ENCODE peak calls at places on chromosomes 16 and 17, in four cellular contexts. K is M059J; A is EL; U is activated naive CD4-positive, alpha-beta T cell. W is an unnamed sample.

GRCh38 chr16:89112377-89113151 is 18.9 kb downstream of the ACSF3 start:
- DNase-seq in K (no peak), A (no peak), U (no peak), W (no peak)

GRCh38 chr16:75566889-75567255 is 693 bp downstream of the GABARAPL2 start:
- DNase-seq in K (peak), A (peak), U (no peak), W (no peak)

GRCh38 chr16:84359326-84359725 is 9.0 kb upstream of the ATP2C2 start:
- DNase-seq in K (no peak), A (no peak), U (no peak), W (no peak)

GRCh38 chr16:25868041-25868600 is 176.4 kb downstream of the HS3ST4 start:
- DNase-seq in K (no peak), A (no peak), U (no peak), W (no peak)

GRCh38 chr17:68011199-68011665 is 15.0 kb upstream of the C17orf58 start:
- DNase-seq in K (peak), A (peak), U (peak), W (peak)

GRCh38 chr17:2238432-2239169 is 65.0 kb downstream of the SMG6 start:
- DNase-seq in K (peak), A (no peak), U (no peak), W (no peak)

GRCh38 chr17:9444687-9445086 is 130.9 kb downstream of the STX8 start:
- DNase-seq in K (no peak), A (no peak), U (no peak), W (no peak)

GRCh38 chr17:13843862-13844640 is 225.3 kb upstream of the COX10 start:
- DNase-seq in K (no peak), A (no peak), U (no peak), W (no peak)

GRCh38 chr16:84889066-84889465 is 69.3 kb downstream of the CRISPLD2 start:
- DNase-seq in K (no peak), A (no peak), U (no peak), W (no peak)

GRCh38 chr16:1495281-1496262 is 2.4 kb downstream of the TELO2 start:
- DNase-seq in K (no peak), A (no peak), U (no peak), W (no peak)

GRCh38 chr17:9729034-9729650 is 62.2 kb downstream of the DHRS7C start:
- DNase-seq in K (peak), A (peak), U (no peak), W (no peak)

GRCh38 chr17:1026599-1026975 is 29.7 kb downstream of the TIMM22 start:
- DNase-seq in K (no peak), A (no peak), U (no peak), W (no peak)

GRCh38 chr17:4796550-4796915 is 569 bp downstream of the PSMB6 start:
- DNase-seq in K (peak), A (peak), U (no peak), W (no peak)

GRCh38 chr17:7523033-7523432 is 25.8 kb upstream of the TNFSF12 start:
- DNase-seq in K (no peak), A (peak), U (no peak), W (peak)

GRCh38 chr16:58515871-58516767 is 802 bp downstream of the SETD6 start:
- DNase-seq in K (peak), A (peak), U (no peak), W (peak)

GRCh38 chr16:31064882-31065461 is 9.1 kb downstream of the ZNF668 start:
- DNase-seq in K (peak), A (peak), U (no peak), W (no peak)

GRCh38 chr17:19747829-19748806 is at the start of gene ALDH3A1:
- DNase-seq in K (peak), A (no peak), U (no peak), W (no peak)

GRCh38 chr16:27355610-27356009 is 41.8 kb downstream of the IL4R start:
- DNase-seq in K (peak), A (peak), U (no peak), W (no peak)

GRCh38 chr17:71085238-71086033 is 916.1 kb downstream of the KCNJ2 start:
- DNase-seq in K (peak), A (peak), U (no peak), W (no peak)

GRCh38 chr16:1906052-1906845 is 12.0 kb downstream of the HS3ST6 start:
- DNase-seq in K (no peak), A (no peak), U (no peak), W (no peak)

GRCh38 chr16:30090607-30091332 is 954 bp downstream of the TBX6 start:
- DNase-seq in K (no peak), A (no peak), U (no peak), W (no peak)

GRCh38 chr16:57704011-57704904 is 9.7 kb downstream of the DRC7 start:
- DNase-seq in K (no peak), A (no peak), U (no peak), W (no peak)

GRCh38 chr17:44536090-44536960 is 21.0 kb upstream of the FZD2 start:
- DNase-seq in K (peak), A (peak), U (no peak), W (no peak)

W was measured in effector memory CD8-positive, alpha-beta T cell.